ENCODE peak calls at places on chromosomes 4 and X, in nine cellular contexts. One of them, this sample, is unnamed.

GRCh38 chr4:138086471-138086870 is 155.7 kb downstream of the SLC7A11 start:
- DNase-seq in Right ventricle myocardium inferior: no peak
- DNase-seq in AG04450: no peak
- DNase-seq in pancreas: no peak
- DNase-seq in H9: no peak
- DNase-seq in cardiac muscle cell: no peak
- DNase-seq in fibroblast of mammary gland: no peak
- DNase-seq in left colon: no peak
- DNase-seq in stimulated activated CD4-positive, alpha-beta T cell treated with anti-CD3 and anti-CD28 coated beads, Interleukin-4, amount 100 ng/mL, for 4 hours: no peak
- DNase-seq in this sample: peak; percentile 7

GRCh38 chr4:8543623-8544022 is 36.6 kb upstream of the GPR78 start:
- DNase-seq in pancreas: no peak
- DNase-seq in fibroblast of mammary gland: no peak
- DNase-seq in left colon: no peak
- DNase-seq in Right ventricle myocardium inferior: no peak
- DNase-seq in cardiac muscle cell: no peak
- DNase-seq in H9: no peak
- DNase-seq in AG04450: no peak
- DNase-seq in stimulated activated CD4-positive, alpha-beta T cell treated with anti-CD3 and anti-CD28 coated beads, Interleukin-4, amount 100 ng/mL, for 4 hours: no peak
- DNase-seq in this sample: no peak

GRCh38 chr4:2069986-2070385 is 10.9 kb downstream of the NAT8L start:
- DNase-seq in stimulated activated CD4-positive, alpha-beta T cell treated with anti-CD3 and anti-CD28 coated beads, Interleukin-4, amount 100 ng/mL, for 4 hours: no peak
- DNase-seq in fibroblast of mammary gland: no peak
- DNase-seq in cardiac muscle cell: no peak
- DNase-seq in left colon: no peak
- DNase-seq in Right ventricle myocardium inferior: peak; percentile 44
- DNase-seq in AG04450: no peak
- DNase-seq in H9: no peak
- DNase-seq in pancreas: peak; percentile 49
- DNase-seq in this sample: no peak

GRCh38 chrX:69616520-69617203 is 749 bp downstream of the EDA start:
- DNase-seq in AG04450: no peak
- DNase-seq in pancreas: peak; percentile 79
- DNase-seq in cardiac muscle cell: peak; percentile 17
- DNase-seq in Right ventricle myocardium inferior: peak; percentile 64
- DNase-seq in H9: peak; percentile 36
- DNase-seq in left colon: peak; percentile 6
- DNase-seq in fibroblast of mammary gland: no peak
- DNase-seq in stimulated activated CD4-positive, alpha-beta T cell treated with anti-CD3 and anti-CD28 coated beads, Interleukin-4, amount 100 ng/mL, for 4 hours: peak; percentile 0
- DNase-seq in this sample: no peak

GRCh38 chr4:37816719-37817118 is 9.8 kb upstream of the PGM2 start:
- DNase-seq in H9: no peak
- DNase-seq in AG04450: no peak
- DNase-seq in pancreas: no peak
- DNase-seq in Right ventricle myocardium inferior: no peak
- DNase-seq in fibroblast of mammary gland: no peak
- DNase-seq in left colon: no peak
- DNase-seq in cardiac muscle cell: no peak
- DNase-seq in stimulated activated CD4-positive, alpha-beta T cell treated with anti-CD3 and anti-CD28 coated beads, Interleukin-4, amount 100 ng/mL, for 4 hours: no peak
- DNase-seq in this sample: no peak

GRCh38 chr4:30538794-30539193 is 181.4 kb upstream of the PCDH7 start:
- DNase-seq in left colon: no peak
- DNase-seq in AG04450: no peak
- DNase-seq in Right ventricle myocardium inferior: no peak
- DNase-seq in H9: no peak
- DNase-seq in stimulated activated CD4-positive, alpha-beta T cell treated with anti-CD3 and anti-CD28 coated beads, Interleukin-4, amount 100 ng/mL, for 4 hours: no peak
- DNase-seq in pancreas: no peak
- DNase-seq in cardiac muscle cell: no peak
- DNase-seq in fibroblast of mammary gland: no peak
- DNase-seq in this sample: no peak

GRCh38 chr4:187088070-187088799 is 364.6 kb upstream of the FAT1 start:
- DNase-seq in pancreas: no peak
- DNase-seq in fibroblast of mammary gland: no peak
- DNase-seq in AG04450: no peak
- DNase-seq in left colon: no peak
- DNase-seq in cardiac muscle cell: no peak
- DNase-seq in H9: no peak
- DNase-seq in Right ventricle myocardium inferior: no peak
- DNase-seq in stimulated activated CD4-positive, alpha-beta T cell treated with anti-CD3 and anti-CD28 coated beads, Interleukin-4, amount 100 ng/mL, for 4 hours: no peak
- DNase-seq in this sample: no peak

GRCh38 chrX:102659790-102660757 is 8.8 kb downstream of the GPRASP1 start:
- DNase-seq in left colon: peak; percentile 90
- DNase-seq in fibroblast of mammary gland: peak; percentile 69
- DNase-seq in H9: peak; percentile 81
- DNase-seq in pancreas: peak; percentile 89
- DNase-seq in Right ventricle myocardium inferior: peak; percentile 91
- DNase-seq in AG04450: no peak
- DNase-seq in stimulated activated CD4-positive, alpha-beta T cell treated with anti-CD3 and anti-CD28 coated beads, Interleukin-4, amount 100 ng/mL, for 4 hours: peak; percentile 75
- DNase-seq in cardiac muscle cell: peak; percentile 76
- DNase-seq in this sample: peak; percentile 71

GRCh38 chr4:73329300-73329699 is 70.7 kb upstream of the ANKRD17 start:
- DNase-seq in stimulated activated CD4-positive, alpha-beta T cell treated with anti-CD3 and anti-CD28 coated beads, Interleukin-4, amount 100 ng/mL, for 4 hours: no peak
- DNase-seq in left colon: no peak
- DNase-seq in AG04450: no peak
- DNase-seq in pancreas: no peak
- DNase-seq in cardiac muscle cell: no peak
- DNase-seq in Right ventricle myocardium inferior: no peak
- DNase-seq in H9: no peak
- DNase-seq in fibroblast of mammary gland: no peak
- DNase-seq in this sample: no peak

GRCh38 chrX:77742788-77743476 is 43.1 kb downstream of the ATRX start:
- DNase-seq in stimulated activated CD4-positive, alpha-beta T cell treated with anti-CD3 and anti-CD28 coated beads, Interleukin-4, amount 100 ng/mL, for 4 hours: no peak
- DNase-seq in H9: no peak
- DNase-seq in AG04450: no peak
- DNase-seq in Right ventricle myocardium inferior: no peak
- DNase-seq in pancreas: no peak
- DNase-seq in left colon: no peak
- DNase-seq in cardiac muscle cell: no peak
- DNase-seq in fibroblast of mammary gland: peak; percentile 11
- DNase-seq in this sample: no peak

GRCh38 chrX:40543661-40544328 is 37.0 kb upstream of the ATP6AP2 start:
- DNase-seq in pancreas: no peak
- DNase-seq in AG04450: peak; percentile 29
- DNase-seq in cardiac muscle cell: peak; percentile 65
- DNase-seq in Right ventricle myocardium inferior: no peak
- DNase-seq in fibroblast of mammary gland: peak; percentile 60
- DNase-seq in H9: no peak
- DNase-seq in stimulated activated CD4-positive, alpha-beta T cell treated with anti-CD3 and anti-CD28 coated beads, Interleukin-4, amount 100 ng/mL, for 4 hours: no peak
- DNase-seq in left colon: no peak
- DNase-seq in this sample: peak; percentile 75

GRCh38 chrX:130799393-130799792 is 103.6 kb downstream of the ENOX2 start:
- DNase-seq in cardiac muscle cell: peak; percentile 15
- DNase-seq in Right ventricle myocardium inferior: no peak
- DNase-seq in pancreas: no peak
- DNase-seq in stimulated activated CD4-positive, alpha-beta T cell treated with anti-CD3 and anti-CD28 coated beads, Interleukin-4, amount 100 ng/mL, for 4 hours: no peak
- DNase-seq in fibroblast of mammary gland: peak; percentile 55
- DNase-seq in AG04450: no peak
- DNase-seq in H9: no peak
- DNase-seq in left colon: no peak
- DNase-seq in this sample: peak; percentile 29

GRCh38 chrX:40479777-40480318 is 100.9 kb upstream of the ATP6AP2 start:
- DNase-seq in stimulated activated CD4-positive, alpha-beta T cell treated with anti-CD3 and anti-CD28 coated beads, Interleukin-4, amount 100 ng/mL, for 4 hours: no peak
- DNase-seq in Right ventricle myocardium inferior: no peak
- DNase-seq in pancreas: no peak
- DNase-seq in left colon: no peak
- DNase-seq in H9: no peak
- DNase-seq in cardiac muscle cell: no peak
- DNase-seq in AG04450: no peak
- DNase-seq in fibroblast of mammary gland: peak; percentile 6
- DNase-seq in this sample: no peak

GRCh38 chr4:87865960-87866598 is 33.3 kb downstream of the MEPE start:
- DNase-seq in H9: peak; percentile 65
- DNase-seq in AG04450: no peak
- DNase-seq in Right ventricle myocardium inferior: no peak
- DNase-seq in fibroblast of mammary gland: no peak
- DNase-seq in pancreas: no peak
- DNase-seq in stimulated activated CD4-positive, alpha-beta T cell treated with anti-CD3 and anti-CD28 coated beads, Interleukin-4, amount 100 ng/mL, for 4 hours: no peak
- DNase-seq in cardiac muscle cell: no peak
- DNase-seq in left colon: no peak
- DNase-seq in this sample: no peak

GRCh38 chrX:48461830-48462229 is 8.2 kb downstream of the SLC38A5 start:
- DNase-seq in left colon: no peak
- DNase-seq in H9: no peak
- DNase-seq in Right ventricle myocardium inferior: no peak
- DNase-seq in pancreas: no peak
- DNase-seq in AG04450: no peak
- DNase-seq in cardiac muscle cell: no peak
- DNase-seq in stimulated activated CD4-positive, alpha-beta T cell treated with anti-CD3 and anti-CD28 coated beads, Interleukin-4, amount 100 ng/mL, for 4 hours: no peak
- DNase-seq in fibroblast of mammary gland: peak; percentile 60
- DNase-seq in this sample: no peak

GRCh38 chr4:52873861-52874343 is 11.8 kb downstream of the RASL11B start:
- DNase-seq in cardiac muscle cell: peak; percentile 67
- DNase-seq in AG04450: no peak
- DNase-seq in H9: peak; percentile 79
- DNase-seq in fibroblast of mammary gland: no peak
- DNase-seq in pancreas: no peak
- DNase-seq in left colon: peak; percentile 33
- DNase-seq in stimulated activated CD4-positive, alpha-beta T cell treated with anti-CD3 and anti-CD28 coated beads, Interleukin-4, amount 100 ng/mL, for 4 hours: no peak
- DNase-seq in Right ventricle myocardium inferior: no peak
- DNase-seq in this sample: no peak

GRCh38 chr4:123200417-123200945 is 196.1 kb upstream of the SPRY1 start:
- DNase-seq in stimulated activated CD4-positive, alpha-beta T cell treated with anti-CD3 and anti-CD28 coated beads, Interleukin-4, amount 100 ng/mL, for 4 hours: no peak
- DNase-seq in AG04450: no peak
- DNase-seq in pancreas: no peak
- DNase-seq in fibroblast of mammary gland: no peak
- DNase-seq in H9: no peak
- DNase-seq in Right ventricle myocardium inferior: no peak
- DNase-seq in cardiac muscle cell: no peak
- DNase-seq in left colon: no peak
- DNase-seq in this sample: no peak

GRCh38 chr4:103375278-103375677 is 177.1 kb upstream of the CENPE start:
- DNase-seq in left colon: no peak
- DNase-seq in H9: no peak
- DNase-seq in Right ventricle myocardium inferior: no peak
- DNase-seq in cardiac muscle cell: peak; percentile 23
- DNase-seq in fibroblast of mammary gland: peak; percentile 69
- DNase-seq in AG04450: no peak
- DNase-seq in stimulated activated CD4-positive, alpha-beta T cell treated with anti-CD3 and anti-CD28 coated beads, Interleukin-4, amount 100 ng/mL, for 4 hours: no peak
- DNase-seq in pancreas: no peak
- DNase-seq in this sample: no peak

GRCh38 chr4:16582526-16582925 is 315.9 kb downstream of the LDB2 start:
- DNase-seq in H9: peak; percentile 72
- DNase-seq in pancreas: peak; percentile 23
- DNase-seq in fibroblast of mammary gland: no peak
- DNase-seq in Right ventricle myocardium inferior: no peak
- DNase-seq in AG04450: no peak
- DNase-seq in left colon: no peak
- DNase-seq in stimulated activated CD4-positive, alpha-beta T cell treated with anti-CD3 and anti-CD28 coated beads, Interleukin-4, amount 100 ng/mL, for 4 hours: no peak
- DNase-seq in cardiac muscle cell: no peak
- DNase-seq in this sample: no peak

GRCh38 chrX:39848243-39848642 is 249.5 kb downstream of the BCOR start:
- DNase-seq in left colon: no peak
- DNase-seq in H9: no peak
- DNase-seq in AG04450: no peak
- DNase-seq in pancreas: no peak
- DNase-seq in Right ventricle myocardium inferior: no peak
- DNase-seq in fibroblast of mammary gland: peak; percentile 90
- DNase-seq in stimulated activated CD4-positive, alpha-beta T cell treated with anti-CD3 and anti-CD28 coated beads, Interleukin-4, amount 100 ng/mL, for 4 hours: no peak
- DNase-seq in cardiac muscle cell: peak; percentile 40
- DNase-seq in this sample: peak; percentile 4

GRCh38 chr4:36351082-36351666 is 69.8 kb downstream of the DTHD1 start:
- DNase-seq in fibroblast of mammary gland: peak; percentile 28
- DNase-seq in AG04450: no peak
- DNase-seq in left colon: peak; percentile 78
- DNase-seq in pancreas: no peak
- DNase-seq in stimulated activated CD4-positive, alpha-beta T cell treated with anti-CD3 and anti-CD28 coated beads, Interleukin-4, amount 100 ng/mL, for 4 hours: peak; percentile 63
- DNase-seq in Right ventricle myocardium inferior: peak; percentile 65
- DNase-seq in H9: peak; percentile 59
- DNase-seq in cardiac muscle cell: peak; percentile 55
- DNase-seq in this sample: peak; percentile 14

GRCh38 chr4:152684007-152684406 is 4.2 kb upstream of the TMEM154 start:
- DNase-seq in H9: no peak
- DNase-seq in AG04450: no peak
- DNase-seq in left colon: no peak
- DNase-seq in cardiac muscle cell: no peak
- DNase-seq in Right ventricle myocardium inferior: no peak
- DNase-seq in pancreas: no peak
- DNase-seq in fibroblast of mammary gland: no peak
- DNase-seq in stimulated activated CD4-positive, alpha-beta T cell treated with anti-CD3 and anti-CD28 coated beads, Interleukin-4, amount 100 ng/mL, for 4 hours: no peak
- DNase-seq in this sample: no peak

GRCh38 chr4:139844459-139845036 is 178.9 kb downstream of the MGST2 start:
- DNase-seq in cardiac muscle cell: no peak
- DNase-seq in H9: no peak
- DNase-seq in fibroblast of mammary gland: peak; percentile 12
- DNase-seq in Right ventricle myocardium inferior: no peak
- DNase-seq in stimulated activated CD4-positive, alpha-beta T cell treated with anti-CD3 and anti-CD28 coated beads, Interleukin-4, amount 100 ng/mL, for 4 hours: no peak
- DNase-seq in left colon: no peak
- DNase-seq in pancreas: no peak
- DNase-seq in AG04450: no peak
- DNase-seq in this sample: no peak

GRCh38 chrX:112612558-112612957 is 67.2 kb downstream of the LHFPL1 start:
- DNase-seq in left colon: no peak
- DNase-seq in H9: no peak
- DNase-seq in fibroblast of mammary gland: no peak
- DNase-seq in stimulated activated CD4-positive, alpha-beta T cell treated with anti-CD3 and anti-CD28 coated beads, Interleukin-4, amount 100 ng/mL, for 4 hours: no peak
- DNase-seq in AG04450: no peak
- DNase-seq in pancreas: no peak
- DNase-seq in Right ventricle myocardium inferior: no peak
- DNase-seq in cardiac muscle cell: no peak
- DNase-seq in this sample: no peak

GRCh38 chrX:13658602-13659001 is 5.7 kb downstream of the TCEANC start:
- DNase-seq in AG04450: no peak
- DNase-seq in fibroblast of mammary gland: peak; percentile 73
- DNase-seq in left colon: no peak
- DNase-seq in stimulated activated CD4-positive, alpha-beta T cell treated with anti-CD3 and anti-CD28 coated beads, Interleukin-4, amount 100 ng/mL, for 4 hours: no peak
- DNase-seq in Right ventricle myocardium inferior: no peak
- DNase-seq in cardiac muscle cell: peak; percentile 68
- DNase-seq in H9: no peak
- DNase-seq in pancreas: no peak
- DNase-seq in this sample: peak; percentile 57

GRCh38 chr4:951594-952468 is 19.6 kb downstream of the TMEM175 start:
- DNase-seq in pancreas: no peak
- DNase-seq in AG04450: no peak
- DNase-seq in left colon: no peak
- DNase-seq in Right ventricle myocardium inferior: peak; percentile 51
- DNase-seq in cardiac muscle cell: no peak
- DNase-seq in H9: no peak
- DNase-seq in fibroblast of mammary gland: no peak
- DNase-seq in stimulated activated CD4-positive, alpha-beta T cell treated with anti-CD3 and anti-CD28 coated beads, Interleukin-4, amount 100 ng/mL, for 4 hours: no peak
- DNase-seq in this sample: no peak

GRCh38 chr4:145736241-145736831 is 56.4 kb downstream of the C4orf51 start:
- DNase-seq in AG04450: no peak
- DNase-seq in H9: no peak
- DNase-seq in left colon: peak; percentile 29
- DNase-seq in fibroblast of mammary gland: peak; percentile 37
- DNase-seq in Right ventricle myocardium inferior: no peak
- DNase-seq in pancreas: peak; percentile 72
- DNase-seq in cardiac muscle cell: peak; percentile 65
- DNase-seq in stimulated activated CD4-positive, alpha-beta T cell treated with anti-CD3 and anti-CD28 coated beads, Interleukin-4, amount 100 ng/mL, for 4 hours: no peak
- DNase-seq in this sample: peak; percentile 88

GRCh38 chr4:16772366-16772850 is 126.0 kb downstream of the LDB2 start:
- DNase-seq in left colon: no peak
- DNase-seq in cardiac muscle cell: peak; percentile 69
- DNase-seq in AG04450: no peak
- DNase-seq in Right ventricle myocardium inferior: no peak
- DNase-seq in stimulated activated CD4-positive, alpha-beta T cell treated with anti-CD3 and anti-CD28 coated beads, Interleukin-4, amount 100 ng/mL, for 4 hours: no peak
- DNase-seq in pancreas: no peak
- DNase-seq in H9: no peak
- DNase-seq in fibroblast of mammary gland: peak; percentile 25
- DNase-seq in this sample: no peak

GRCh38 chr4:185778307-185778706 is 33.7 kb downstream of the SORBS2 start:
- DNase-seq in Right ventricle myocardium inferior: no peak
- DNase-seq in stimulated activated CD4-positive, alpha-beta T cell treated with anti-CD3 and anti-CD28 coated beads, Interleukin-4, amount 100 ng/mL, for 4 hours: no peak
- DNase-seq in fibroblast of mammary gland: no peak
- DNase-seq in AG04450: no peak
- DNase-seq in left colon: no peak
- DNase-seq in cardiac muscle cell: peak; percentile 23
- DNase-seq in H9: no peak
- DNase-seq in pancreas: no peak
- DNase-seq in this sample: no peak

GRCh38 chrX:50865311-50865710 is 45.2 kb upstream of the BMP15 start:
- DNase-seq in pancreas: no peak
- DNase-seq in left colon: no peak
- DNase-seq in Right ventricle myocardium inferior: no peak
- DNase-seq in AG04450: no peak
- DNase-seq in H9: no peak
- DNase-seq in fibroblast of mammary gland: no peak
- DNase-seq in cardiac muscle cell: no peak
- DNase-seq in stimulated activated CD4-positive, alpha-beta T cell treated with anti-CD3 and anti-CD28 coated beads, Interleukin-4, amount 100 ng/mL, for 4 hours: no peak
- DNase-seq in this sample: no peak

GRCh38 chr4:5710962-5711478 is at the start of gene EVC:
- DNase-seq in AG04450: peak; percentile 36
- DNase-seq in cardiac muscle cell: peak; percentile 83
- DNase-seq in Right ventricle myocardium inferior: peak; percentile 86
- DNase-seq in fibroblast of mammary gland: peak; percentile 77
- DNase-seq in H9: peak; percentile 82
- DNase-seq in pancreas: peak; percentile 90
- DNase-seq in stimulated activated CD4-positive, alpha-beta T cell treated with anti-CD3 and anti-CD28 coated beads, Interleukin-4, amount 100 ng/mL, for 4 hours: peak; percentile 17
- DNase-seq in left colon: peak; percentile 53
- DNase-seq in this sample: peak; percentile 77